ENCODE peak calls at places on chromosome 20, in six cellular contexts. N is Kasumi-1; E is endothelial cell of umbilical vein; P is aorta; G is GOT3; H is activated CD4-positive, alpha-beta T cell treated with anti-CD3 and anti-CD28 coated beads, Interleukin-2, amount 10 ng/mL, durations not matched to agents 7 days and 5 days. F is an unnamed sample.

GRCh38 chr20:51121901-51122412 is 99.0 kb upstream of the KCNG1 start:
- DNase-seq in N (no peak), E (no peak), P (no peak), G (no peak), H (no peak), F (no peak)

GRCh38 chr20:39630215-39630614 is 668.1 kb downstream of the DHX35 start:
- DNase-seq in N (no peak), E (no peak), P (no peak), G (no peak), H (no peak), F (no peak)

GRCh38 chr20:63112491-63113219 is 103.3 kb downstream of the YTHDF1 start:
- DNase-seq in N (no peak), E (no peak), P (peak), G (no peak), H (no peak), F (no peak)

GRCh38 chr20:17787816-17788215 is 88.0 kb downstream of the BANF2 start:
- DNase-seq in N (no peak), E (no peak), P (no peak), G (no peak), H (no peak), F (no peak)

GRCh38 chr20:33733654-33734576 is 2.1 kb downstream of the ZNF341 start:
- DNase-seq in N (peak), E (peak), P (no peak), G (peak), H (no peak), F (no peak)

GRCh38 chr20:7924692-7925091 is 15.6 kb downstream of the HAO1 start:
- DNase-seq in N (no peak), E (peak), P (no peak), G (no peak), H (no peak), F (no peak)

GRCh38 chr20:25623225-25623735 is 534 bp downstream of the NANP start:
- DNase-seq in N (no peak), E (no peak), P (peak), G (no peak), H (peak), F (no peak)

GRCh38 chr20:19823216-19823615 is 65.2 kb downstream of the RIN2 start:
- DNase-seq in N (no peak), E (no peak), P (no peak), G (no peak), H (no peak), F (no peak)

GRCh38 chr20:34553366-34553867 is 5.1 kb upstream of the MAP1LC3A start:
- DNase-seq in N (no peak), E (no peak), P (no peak), G (no peak), H (no peak), F (no peak)

GRCh38 chr20:53668981-53669380 is 75.3 kb upstream of the ZNF217 start:
- DNase-seq in N (no peak), E (no peak), P (no peak), G (no peak), H (no peak), F (no peak)

GRCh38 chr20:19233025-19233794 is 20.8 kb downstream of the SLC24A3 start:
- DNase-seq in N (no peak), E (no peak), P (no peak), G (no peak), H (no peak), F (no peak)

GRCh38 chr20:57835053-57835452 is 125.2 kb upstream of the PMEPA1 start:
- DNase-seq in N (no peak), E (no peak), P (no peak), G (no peak), H (no peak), F (peak)

GRCh38 chr20:44405785-44406571 is 50.5 kb downstream of the HNF4A start:
- DNase-seq in N (no peak), E (no peak), P (peak), G (no peak), H (no peak), F (no peak)

GRCh38 chr20:57619053-57619831 is 984 bp downstream of the ZBP1 start:
- DNase-seq in N (peak), E (no peak), P (peak), G (no peak), H (peak), F (peak)

GRCh38 chr20:45322952-45323383 is 14.9 kb upstream of the MATN4 start:
- DNase-seq in N (peak), E (peak), P (peak), G (no peak), H (no peak), F (peak)

GRCh38 chr20:32902456-32903420 is 44.0 kb downstream of the EFCAB8 start:
- DNase-seq in N (peak), E (peak), P (peak), G (no peak), H (peak), F (peak)

GRCh38 chr20:48175261-48175660 is 390.0 kb upstream of the SULF2 start:
- DNase-seq in N (no peak), E (no peak), P (no peak), G (no peak), H (no peak), F (no peak)

GRCh38 chr20:31674895-31675827 is 37.4 kb downstream of the COX4I2 start:
- DNase-seq in N (peak), E (peak), P (peak), G (no peak), H (peak), F (no peak)

GRCh38 chr20:59123011-59123676 is 40.5 kb upstream of the ZNF831 start:
- DNase-seq in N (no peak), E (no peak), P (no peak), G (no peak), H (peak), F (no peak)

GRCh38 chr20:20448891-20449290 is 81.0 kb downstream of the INSM1 start:
- DNase-seq in N (no peak), E (no peak), P (no peak), G (no peak), H (no peak), F (no peak)

GRCh38 chr20:5621305-5621704 is 128.9 kb upstream of the SHLD1 start:
- DNase-seq in N (no peak), E (peak), P (no peak), G (no peak), H (no peak), F (no peak)

GRCh38 chr20:36105731-36106226 is 48.8 kb upstream of the EPB41L1 start:
- DNase-seq in N (no peak), E (no peak), P (no peak), G (no peak), H (no peak), F (no peak)

GRCh38 chr20:7392551-7392950 is 547.7 kb downstream of the HAO1 start:
- DNase-seq in N (no peak), E (peak), P (no peak), G (no peak), H (no peak), F (no peak)

GRCh38 chr20:18705490-18705889 is 108.1 kb upstream of the SCP2D1 start:
- DNase-seq in N (no peak), E (no peak), P (no peak), G (no peak), H (no peak), F (no peak)

GRCh38 chr20:21526776-21527175 is 12.9 kb upstream of the NKX2-2 start:
- DNase-seq in N (no peak), E (no peak), P (no peak), G (no peak), H (no peak), F (no peak)

GRCh38 chr20:34058831-34059230 is 53.2 kb downstream of the EIF2S2 start:
- DNase-seq in N (peak), E (peak), P (no peak), G (no peak), H (peak), F (no peak)

GRCh38 chr20:39048000-39048696 is 86.0 kb downstream of the DHX35 start:
- DNase-seq in N (peak), E (peak), P (peak), G (peak), H (peak), F (peak)

GRCh38 chr20:19786311-19786710 is 28.3 kb downstream of the RIN2 start:
- DNase-seq in N (no peak), E (peak), P (no peak), G (no peak), H (no peak), F (no peak)

GRCh38 chr20:34112600-34113061 is 588 bp upstream of the EIF2S2 start:
- DNase-seq in N (peak), E (peak), P (no peak), G (no peak), H (no peak), F (peak)

GRCh38 chr20:52619101-52619500 is 353.1 kb upstream of the TSHZ2 start:
- DNase-seq in N (no peak), E (no peak), P (no peak), G (no peak), H (no peak), F (no peak)

GRCh38 chr20:61176874-61177273 is 75.2 kb upstream of the CDH4 start:
- DNase-seq in N (no peak), E (no peak), P (no peak), G (no peak), H (no peak), F (no peak)

GRCh38 chr20:57433658-57434389 is 42.6 kb downstream of the RBM38 start:
- DNase-seq in N (no peak), E (no peak), P (no peak), G (no peak), H (peak), F (no peak)

GRCh38 chr20:62142252-62143117 is 709 bp downstream of the PSMA7 start:
- DNase-seq in N (no peak), E (peak), P (no peak), G (no peak), H (no peak), F (no peak)

F was measured in GM13976.